ENCODE peak calls at places on chromosome 13, in five cellular contexts. C, U, N, B and K are unnamed samples.

GRCh38 chr13:103883152-103883551 is 816.9 kb upstream of the SLC10A2 start:
- DNase-seq in U (peak), C (peak), B (peak), N (no peak), K (peak)

GRCh38 chr13:42612021-42612765 is 38.2 kb downstream of the TNFSF11 start:
- DNase-seq in N (no peak), C (no peak), B (no peak), U (no peak), K (no peak)

GRCh38 chr13:88000787-88001186 is 329.6 kb downstream of the SLITRK5 start:
- DNase-seq in C (no peak), B (no peak), U (no peak), N (no peak), K (no peak)

GRCh38 chr13:114106526-114106925 is 25.9 kb downstream of the RASA3 start:
- DNase-seq in U (no peak), C (no peak), B (no peak), N (no peak), K (no peak)

GRCh38 chr13:112928020-112928931 is 40.7 kb upstream of the MCF2L start:
- DNase-seq in B (no peak), C (no peak), U (no peak), N (no peak), K (no peak)

GRCh38 chr13:65540064-65540635 is 1690.0 kb downstream of the PCDH9 start:
- DNase-seq in B (no peak), U (no peak), N (no peak), C (no peak), K (no peak)

GRCh38 chr13:52454459-52454824 is 836 bp upstream of the CKAP2 start:
- DNase-seq in U (no peak), C (no peak), N (peak), B (no peak), K (no peak)

GRCh38 chr13:23983671-23984070 is 86.4 kb upstream of the C1QTNF9B start:
- DNase-seq in U (no peak), C (no peak), B (no peak), N (no peak), K (no peak)

GRCh38 chr13:20773194-20774080 is at the start of gene EEF1AKMT1:
- DNase-seq in U (peak), B (peak), C (peak), N (peak), K (peak)

GRCh38 chr13:19862511-19863313 is 737 bp downstream of the ZMYM5 start:
- DNase-seq in U (no peak), N (peak), B (no peak), C (no peak), K (no peak)

GRCh38 chr13:49641810-49642291 is 13.5 kb downstream of the ARL11 start:
- DNase-seq in B (no peak), C (no peak), U (no peak), N (no peak), K (no peak)

GRCh38 chr13:99008577-99008976 is 30.7 kb upstream of the DOCK9 start:
- DNase-seq in C (no peak), U (no peak), N (no peak), B (no peak), K (no peak)

GRCh38 chr13:21567714-21568113 is 36.3 kb downstream of the MICU2 start:
- DNase-seq in C (no peak), U (no peak), B (no peak), N (no peak), K (no peak)

GRCh38 chr13:34899888-34900287 is 42.2 kb upstream of the NBEA start:
- DNase-seq in B (no peak), C (no peak), U (no peak), N (no peak), K (no peak)

GRCh38 chr13:21333186-21333585 is 125.9 kb downstream of the ZDHHC20 start:
- DNase-seq in B (no peak), N (no peak), U (no peak), C (no peak), K (no peak)

GRCh38 chr13:103607995-103608394 is 541.8 kb upstream of the SLC10A2 start:
- DNase-seq in B (no peak), C (no peak), U (no peak), N (no peak), K (no peak)

GRCh38 chr13:64371045-64371444 is 2859.1 kb downstream of the PCDH9 start:
- DNase-seq in U (no peak), B (no peak), N (no peak), C (no peak), K (no peak)